ENCODE peak calls at places on chromosome 20, in four cellular contexts. J is body of pancreas, K is transverse colon, O is brain microvascular endothelial cell. U is an unnamed sample.

GRCh38 chr20:10356628-10357027 is 77.4 kb downstream of the MKKS start:
- DNase-seq in J (no peak), K (no peak), O (no peak), U (no peak)

GRCh38 chr20:21240394-21240793 is 62.7 kb upstream of the XRN2 start:
- DNase-seq in J (no peak), K (no peak), O (no peak), U (no peak)

GRCh38 chr20:61280217-61280980 is 28.3 kb downstream of the CDH4 start:
- DNase-seq in J (no peak), K (no peak), O (no peak), U (no peak)

GRCh38 chr20:45209924-45210323 is 3.1 kb downstream of the SEMG1 start:
- DNase-seq in J (no peak), K (no peak), O (no peak), U (no peak)

GRCh38 chr20:7741866-7742265 is 198.4 kb downstream of the HAO1 start:
- DNase-seq in J (no peak), K (no peak), O (no peak), U (no peak)

GRCh38 chr20:17226410-17227198 is at the start of gene PCSK2:
- DNase-seq in J (peak; percentile 63), K (peak; percentile 12), O (peak; percentile 24), U (peak; percentile 35)

GRCh38 chr20:63320041-63320511 is 27.1 kb downstream of the COL20A1 start:
- DNase-seq in J (no peak), K (no peak), O (no peak), U (no peak)

GRCh38 chr20:34979366-34980153 is 23.9 kb downstream of the MYH7B start:
- DNase-seq in J (no peak), K (peak; percentile 19), O (no peak), U (no peak)

GRCh38 chr20:21719592-21720214 is 14.2 kb downstream of the PAX1 start:
- DNase-seq in J (peak; percentile 60), K (peak; percentile 47), O (peak; percentile 74), U (peak; percentile 57)

GRCh38 chr20:13221313-13221672 is 219 bp downstream of the ISM1 start:
- DNase-seq in J (no peak), K (no peak), O (no peak), U (no peak)

GRCh38 chr20:58584881-58585752 is 66.0 kb upstream of the STX16 start:
- DNase-seq in J (no peak), K (no peak), O (no peak), U (no peak)

GRCh38 chr20:38420232-38421085 is 14.7 kb downstream of the SNHG17 start:
- DNase-seq in J (no peak), K (no peak), O (no peak), U (no peak)

GRCh38 chr20:41118632-41119031 is 18.7 kb upstream of the PLCG1 start:
- DNase-seq in J (no peak), K (no peak), O (no peak), U (no peak)

GRCh38 chr20:63829943-63830820 is 882 bp downstream of the ZBTB46 start:
- DNase-seq in J (no peak), K (no peak), O (peak; percentile 12), U (no peak)

GRCh38 chr20:1368448-1369199 is 24.2 kb downstream of the FKBP1A start:
- DNase-seq in J (no peak), K (peak; percentile 27), O (peak; percentile 33), U (no peak)

GRCh38 chr20:58907481-58908137 is 55.1 kb downstream of the GNAS start:
- DNase-seq in J (peak; percentile 98), K (peak; percentile 83), O (peak; percentile 99), U (peak; percentile 82)

GRCh38 chr20:43666376-43667328 is at the start of gene MYBL2:
- DNase-seq in J (peak; percentile 43), K (peak; percentile 67), O (peak; percentile 6), U (peak; percentile 47)
- H3K27ac ChIP-seq in J (no peak within 1 kb of the TSS), K (no peak within 1 kb of the TSS), O (no peak within 1 kb of the TSS), U (no peak within 1 kb of the TSS)

DNA sequence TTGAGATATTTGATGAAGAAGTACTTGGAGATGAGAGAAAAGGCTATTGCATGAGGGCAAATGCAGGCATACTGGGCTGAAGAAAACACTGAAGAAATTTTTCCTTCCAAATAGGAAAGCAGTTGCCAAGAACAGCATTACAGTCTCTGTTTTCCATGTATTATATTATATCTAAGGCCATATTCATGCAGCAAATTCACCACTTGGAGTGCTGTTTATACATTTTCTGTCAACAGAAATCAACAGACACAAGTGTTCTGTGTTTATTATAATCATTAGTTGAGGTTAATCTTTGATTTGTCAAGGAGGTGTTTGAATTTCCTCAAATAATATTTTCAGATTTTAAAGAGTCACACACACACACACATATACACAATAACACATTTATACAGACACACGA is 268.8 kb upstream of the PLCB4 start:
- DNase-seq in J (no peak), K (no peak), O (no peak), U (no peak)
- TF ChIP-seq CTCF in J (no peak), K (no peak), O (no peak), U (no peak)

GRCh38 chr20:48644286-48644828 is 183.4 kb downstream of the PREX1 start:
- DNase-seq in J (no peak), K (no peak), O (no peak), U (no peak)

GRCh38 chr20:48648482-48649051 is 179.2 kb downstream of the PREX1 start:
- DNase-seq in J (no peak), K (peak; percentile 22), O (no peak), U (no peak)

GRCh38 chr20:48647873-48648272 is 179.9 kb downstream of the PREX1 start:
- DNase-seq in J (no peak), K (no peak), O (no peak), U (no peak)

GRCh38 chr20:48642105-48642880 is 185.5 kb downstream of the PREX1 start:
- DNase-seq in J (no peak), K (no peak), O (no peak), U (no peak)

GRCh38 chr20:48645666-48646065 is 182.1 kb downstream of the PREX1 start:
- DNase-seq in J (no peak), K (no peak), O (no peak), U (no peak)
- H3K36me3 ChIP-seq in J (no peaks in the 10 kb centered on the region), K (no peaks in the 10 kb centered on the region), O (peaks cover 24% of the 10 kb centered on the region), U (peaks cover 48% of the 10 kb centered on the region)

GRCh38 chr20:37071481-37071911 is 24.3 kb downstream of the RBL1 start:
- DNase-seq in J (no peak), K (no peak), O (peak; percentile 45), U (no peak)
- H3K27ac ChIP-seq in J (no peak overlapping the region), K (no peak overlapping the region), O (no peak overlapping the region), U (no peak overlapping the region)

GRCh38 chr20:53581444-53582311 is 12.0 kb downstream of the ZNF217 start:
- DNase-seq in J (no peak), K (peak; percentile 65), O (no peak), U (peak; percentile 15)

GRCh38 chr20:53579266-53579580 is 14.4 kb downstream of the ZNF217 start:
- DNase-seq in J (peak; percentile 33), K (no peak), O (no peak), U (no peak)

GRCh38 chr20:53579581-53580375 is 13.9 kb downstream of the ZNF217 start:
- DNase-seq in J (peak; percentile 26), K (peak; percentile 38), O (no peak), U (no peak)

GRCh38 chr20:53578492-53579222 is 15.0 kb downstream of the ZNF217 start:
- DNase-seq in J (peak; percentile 86), K (peak; percentile 51), O (peak; percentile 86), U (peak; percentile 63)

DNA sequence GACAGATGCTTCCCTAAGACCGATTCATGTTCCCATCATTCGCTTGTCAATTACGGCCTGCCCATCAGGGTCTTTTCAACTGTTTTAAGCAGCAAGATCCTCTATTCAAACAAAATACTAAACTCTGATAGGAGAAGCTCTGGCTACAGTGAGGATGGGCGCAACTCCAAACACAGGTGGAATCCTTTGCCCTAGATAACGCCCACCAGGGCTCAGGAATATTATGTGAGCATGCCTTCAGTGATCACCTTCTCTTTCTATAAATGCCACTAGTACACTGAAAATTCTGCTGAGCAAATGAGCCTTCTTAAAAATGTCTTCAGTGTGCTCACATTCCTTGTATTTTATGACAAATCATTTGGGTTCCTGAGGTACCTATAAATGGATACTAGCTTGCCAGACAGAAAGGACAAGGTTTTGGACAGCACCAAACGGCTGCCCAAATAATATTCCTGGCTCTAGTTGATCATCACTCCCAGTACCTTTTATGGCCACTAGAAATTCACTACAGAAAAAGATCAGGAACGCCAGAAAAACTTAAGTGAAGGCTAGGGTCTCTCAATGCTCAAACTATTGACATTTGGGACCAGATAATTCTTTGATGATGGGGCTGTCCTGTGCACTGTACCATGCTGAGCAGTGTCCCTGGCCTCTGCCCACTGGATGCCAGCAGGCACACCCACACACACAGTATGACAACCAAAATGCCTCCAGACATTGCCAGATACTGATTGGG is 13.1 kb downstream of the ZNF217 start:
- DNase-seq in J (no peak), K (no peak), O (no peak), U (peak; percentile 27)
- TF ChIP-seq CTCF in J (peak; percentile 13), K (peak; percentile 28), O (peak; percentile 12), U (no peak)

U was measured in lung.